ENCODE peak calls at places on chromosomes 2 and 18, in nine cellular contexts. Y, W, M, S, G, H, L, E and F are unnamed samples. For H3K4me1 and H3K36me3, the result is how much of the 10 kb centered on the place peaks cover.

GRCh38 chr2:100207411-100207885 is 65.1 kb upstream of the AFF3 start:
- DNase-seq in Y (no peak), W (no peak), M (no peak), S (no peak), G (no peak), H (no peak), L (no peak), E (no peak), F (no peak)

GRCh38 chr18:14924226-14924625 is 176.3 kb downstream of the ANKRD30B start:
- DNase-seq in Y (no peak), W (peak), M (no peak), S (no peak), G (no peak), H (no peak), L (no peak), E (no peak), F (no peak)

GRCh38 chr2:151952691-151953456 is 124.7 kb upstream of the ARL5A start:
- DNase-seq in Y (no peak), W (no peak), M (no peak), S (no peak), G (no peak), H (no peak), L (no peak), E (no peak), F (no peak)

GRCh38 chr2:143604172-143604571 is 475.0 kb downstream of the ARHGAP15 start:
- DNase-seq in Y (no peak), W (no peak), M (no peak), S (no peak), G (no peak), H (no peak), L (no peak), E (no peak), F (no peak)

GRCh38 chr18:79796531-79797390 is 977 bp upstream of the KCNG2 start:
- DNase-seq in Y (peak), W (peak), M (no peak), S (no peak), G (no peak), H (no peak), L (no peak), E (no peak), F (no peak)

GRCh38 chr18:12008842-12009580 is 27.7 kb downstream of the IMPA2 start:
- DNase-seq in Y (no peak), W (no peak), M (no peak), S (no peak), G (no peak), H (no peak), L (no peak), E (no peak), F (peak)

GRCh38 chr18:34637094-34637801 is 72.8 kb upstream of the DTNA start:
- DNase-seq in Y (no peak), W (no peak), M (no peak), S (no peak), G (no peak), H (no peak), L (no peak), E (no peak), F (no peak)

GRCh38 chr2:230777681-230778080 is 65.0 kb downstream of the CAB39 start:
- DNase-seq in Y (no peak), W (no peak), M (no peak), S (peak), G (no peak), H (no peak), L (no peak), E (peak), F (no peak)

GRCh38 chr18:9631814-9632496 is 17.6 kb upstream of the PPP4R1 start:
- DNase-seq in Y (no peak), W (peak), M (no peak), S (peak), G (no peak), H (peak), L (no peak), E (peak), F (no peak)

GRCh38 chr2:27622921-27623384 is 5.9 kb downstream of the CCDC121 start:
- DNase-seq in Y (no peak), W (peak), M (no peak), S (peak), G (no peak), H (peak), L (no peak), E (peak), F (no peak)

DNA sequence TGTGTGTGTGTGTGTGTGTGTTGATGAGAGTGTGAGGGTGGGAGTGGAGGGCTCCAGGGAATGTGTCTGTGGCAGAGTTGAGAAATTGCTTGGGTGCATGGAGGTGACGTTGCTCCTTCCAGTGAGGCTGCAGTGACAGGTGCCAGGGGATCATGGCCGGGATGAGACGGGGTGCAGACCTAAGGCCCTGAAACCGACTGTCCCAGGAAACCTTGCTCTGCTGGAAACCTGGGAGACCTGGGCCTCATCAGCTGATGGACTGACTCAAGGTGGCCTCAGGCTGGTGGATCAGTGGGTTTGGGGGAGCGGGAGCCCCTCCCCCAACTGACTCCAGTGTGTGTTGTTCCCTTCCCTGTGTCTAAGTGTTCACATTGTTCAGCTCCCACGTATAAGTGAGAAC is 56.6 kb downstream of the INHBB start:
- DNase-seq in Y (no peak), W (no peak), M (no peak), S (no peak), G (no peak), H (no peak), L (no peak), E (no peak), F (no peak)
- H3K4me1 ChIP-seq in Y (under half), W (under half), M (under half), S (under half), G (under half), H (under half), L (under half), E (under half), F (under half)

DNA sequence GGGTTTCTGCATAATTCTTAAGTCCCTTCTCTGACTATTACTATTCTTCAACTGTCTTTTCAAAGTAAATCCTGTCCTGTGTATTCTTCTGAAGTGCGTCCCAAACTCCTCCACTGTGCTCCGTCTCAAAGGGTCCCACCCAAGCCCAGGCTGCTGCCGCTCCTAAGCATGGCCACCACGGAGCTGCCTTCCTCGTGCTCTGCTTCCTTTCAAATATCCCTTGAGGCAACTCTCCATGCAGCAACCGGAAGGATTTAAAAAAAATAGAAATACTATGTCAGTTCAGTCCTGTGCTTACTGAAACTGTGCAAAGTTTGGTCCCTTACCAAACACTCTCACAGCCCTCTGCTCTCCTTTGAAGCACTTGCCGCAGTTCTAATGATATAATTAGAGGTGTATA is 116.1 kb downstream of the NOL10 start:
- DNase-seq in Y (no peak), W (no peak), M (no peak), S (no peak), G (no peak), H (no peak), L (no peak), E (no peak), F (no peak)
- H3K36me3 ChIP-seq in Y (under half), W (under half), M (half or more), S (half or more), G (half or more), H (under half), L (under half), E (under half), F (under half)

DNA sequence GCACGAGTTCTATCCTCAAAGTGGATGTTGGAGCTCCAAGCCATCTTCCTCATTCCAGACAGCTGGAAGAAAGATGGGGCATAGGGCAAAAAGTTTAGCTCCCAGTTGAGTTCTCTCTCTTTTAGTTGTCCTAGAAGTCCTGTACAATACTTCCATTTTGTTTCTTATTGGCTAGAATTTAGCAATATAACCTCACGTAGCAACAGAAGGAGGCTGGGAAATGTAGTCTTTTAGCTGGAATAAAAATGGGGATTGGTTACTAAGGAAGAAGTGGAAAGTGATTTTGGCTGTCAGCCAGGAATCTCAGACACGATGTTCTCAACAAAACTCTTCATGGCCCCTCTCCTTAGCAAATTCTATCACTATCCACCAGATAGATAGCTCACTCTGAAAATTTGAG is 79.9 kb downstream of the PLCL1 start:
- DNase-seq in Y (no peak), W (no peak), M (no peak), S (no peak), G (no peak), H (no peak), L (no peak), E (no peak), F (no peak)
- H2AFZ ChIP-seq in Y (no peak), W (no peak), M (peak), S (no peak), G (no peak), H (no peak), L (peak), E (no peak), F (no peak)

GRCh38 chr2:241595600-241596140 is 37.1 kb downstream of the BOK start:
- DNase-seq in Y (peak), W (no peak), M (no peak), S (no peak), G (peak), H (no peak), L (no peak), E (no peak), F (peak)
- H3K4me1 ChIP-seq in Y (under half), W (under half), M (under half), S (under half), G (under half), H (under half), L (under half), E (under half), F (under half)

GRCh38 chr2:73262108-73262651 is 22.1 kb downstream of the FBXO41 start:
- DNase-seq in Y (no peak), W (no peak), M (no peak), S (no peak), G (no peak), H (no peak), L (no peak), E (no peak), F (no peak)
- H3K36me3 ChIP-seq in Y (under half), W (under half), M (under half), S (under half), G (half or more), H (under half), L (under half), E (under half), F (under half)

DNA sequence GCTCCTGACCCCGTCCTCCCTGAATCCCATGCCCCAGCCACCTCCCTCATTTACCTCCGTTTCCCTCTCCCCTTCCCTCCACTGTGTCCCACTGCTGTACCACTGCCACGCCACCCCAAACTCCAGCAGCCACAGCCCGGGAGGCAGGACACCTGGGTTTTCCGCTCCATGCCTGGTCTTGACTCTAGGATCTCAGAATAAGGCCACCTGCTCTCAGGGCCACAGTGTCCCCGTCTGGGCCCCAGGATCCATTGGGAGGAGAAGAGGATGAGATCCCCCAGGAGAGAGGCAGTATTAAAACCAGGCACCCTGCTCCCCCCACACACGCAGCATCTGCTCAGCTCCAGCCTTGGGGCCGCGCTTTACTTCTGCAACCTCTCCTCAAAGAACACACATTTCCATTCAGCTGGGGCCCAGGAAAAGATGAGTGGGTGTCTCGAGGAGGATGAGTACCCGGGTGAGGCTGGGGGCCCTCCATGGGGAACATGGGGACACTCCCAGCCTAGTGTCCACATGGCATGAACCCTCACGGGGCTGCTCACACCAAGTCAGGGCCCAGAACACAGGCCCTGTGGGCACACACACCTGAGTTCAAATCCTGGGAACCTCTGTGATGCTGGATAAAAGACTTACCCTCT is 32.8 kb upstream of the TNS1 start:
- DNase-seq in Y (no peak), W (no peak), M (no peak), S (no peak), G (no peak), H (no peak), L (no peak), E (no peak), F (no peak)
- H2AFZ ChIP-seq in Y (no peak), W (no peak), M (no peak), S (no peak), G (no peak), H (no peak), L (no peak), E (no peak), F (no peak)

DNA sequence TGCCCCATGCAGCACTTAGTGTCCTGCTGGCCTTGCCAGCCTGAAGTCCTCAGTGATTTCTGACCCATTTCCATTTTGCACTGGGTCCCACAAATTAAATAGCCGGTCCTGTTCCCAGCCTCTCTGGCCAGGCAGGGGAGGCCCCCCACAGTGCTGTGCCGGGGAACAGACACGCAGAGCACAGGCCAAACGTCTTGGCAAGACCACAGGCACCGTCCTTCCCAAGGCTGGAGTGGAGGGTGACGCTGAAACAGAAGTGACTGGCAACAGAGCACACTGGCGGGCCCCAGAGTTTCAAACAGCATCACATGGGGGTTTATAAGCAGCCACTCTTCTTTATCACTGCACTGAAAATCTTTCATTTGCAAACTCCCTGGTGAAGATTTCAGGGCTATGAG is 52.2 kb downstream of the EDAR start:
- DNase-seq in Y (no peak), W (no peak), M (no peak), S (no peak), G (no peak), H (no peak), L (no peak), E (no peak), F (no peak)
- H3K4me1 ChIP-seq in Y (under half), W (under half), M (under half), S (under half), G (under half), H (under half), L (under half), E (under half), F (under half)

GRCh38 chr2:71926098-71926466 is 221.6 kb downstream of the CYP26B1 start:
- DNase-seq in Y (no peak), W (no peak), M (no peak), S (no peak), G (no peak), H (no peak), L (no peak), E (no peak), F (no peak)

GRCh38 chr2:71928734-71929481 is 218.8 kb downstream of the CYP26B1 start:
- DNase-seq in Y (no peak), W (no peak), M (no peak), S (no peak), G (no peak), H (no peak), L (no peak), E (no peak), F (no peak)

GRCh38 chr2:71927757-71928715 is 219.6 kb downstream of the CYP26B1 start:
- DNase-seq in Y (no peak), W (no peak), M (no peak), S (no peak), G (no peak), H (no peak), L (no peak), E (no peak), F (no peak)

GRCh38 chr2:71925268-71926097 is 222.2 kb downstream of the CYP26B1 start:
- DNase-seq in Y (no peak), W (no peak), M (no peak), S (peak), G (no peak), H (no peak), L (no peak), E (no peak), F (peak)

GRCh38 chr2:71926860-71927756 is 220.6 kb downstream of the CYP26B1 start:
- DNase-seq in Y (no peak), W (no peak), M (no peak), S (no peak), G (no peak), H (no peak), L (no peak), E (no peak), F (no peak)
- H3K36me3 ChIP-seq in Y (under half), W (under half), M (under half), S (under half), G (under half), H (under half), L (under half), E (under half), F (under half)

DNA sequence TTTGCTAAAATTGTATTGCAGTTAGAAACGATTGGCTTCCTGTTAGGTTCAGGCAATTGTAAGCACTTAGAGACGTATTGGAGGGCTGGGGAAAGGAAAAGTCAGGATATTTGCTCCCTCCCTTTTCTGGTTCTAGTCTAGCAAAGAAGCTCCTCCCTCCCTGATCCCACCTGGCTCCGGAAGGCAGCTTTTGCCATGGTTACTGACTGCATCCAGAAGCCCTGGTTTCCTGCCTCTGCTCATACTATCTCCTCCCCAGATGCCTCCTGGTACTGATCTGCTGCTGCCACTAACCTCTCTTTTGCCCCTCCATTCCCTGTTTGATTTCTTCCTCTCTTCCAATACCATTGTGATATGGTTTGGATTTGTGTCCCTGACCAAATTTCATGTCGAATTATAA is 275.9 kb downstream of the MREG start:
- DNase-seq in Y (no peak), W (no peak), M (no peak), S (no peak), G (no peak), H (no peak), L (no peak), E (no peak), F (no peak)
- H2AFZ ChIP-seq in Y (peak), W (peak), M (peak), S (no peak), G (no peak), H (no peak), L (peak), E (no peak), F (no peak)